ENCODE peak calls at places on chromosomes 2 and 18, in four cellular contexts. M is GM12878, S is GM12891, C is HepG2. I is an unnamed sample.

GRCh38 chr2:233083782-233084181 is 23.6 kb downstream of the INPP5D start:
- DNase-seq in M (no peak), S (no peak), C (no peak), I (no peak)

GRCh38 chr2:72036173-72036545 is 111.5 kb downstream of the CYP26B1 start:
- DNase-seq in M (no peak), S (no peak), C (no peak), I (no peak)

GRCh38 chr18:57519668-57520424 is 66.7 kb downstream of the FECH start:
- DNase-seq in M (no peak), S (no peak), C (no peak), I (no peak)

GRCh38 chr18:67525328-67526110 is 9.0 kb upstream of the DSEL start:
- DNase-seq in M (no peak), S (no peak), C (peak), I (no peak)

GRCh38 chr18:12921178-12921577 is 26.6 kb upstream of the SEH1L start:
- DNase-seq in M (peak), S (no peak), C (peak), I (no peak)

GRCh38 chr18:48296581-48296980 is 112.6 kb downstream of the ZBTB7C start:
- DNase-seq in M (no peak), S (no peak), C (no peak), I (no peak)

GRCh38 chr18:6031442-6031841 is 136.1 kb upstream of the TMEM200C start:
- DNase-seq in M (no peak), S (no peak), C (no peak), I (no peak)

GRCh38 chr2:215028231-215028630 is 110.2 kb downstream of the ABCA12 start:
- DNase-seq in M (no peak), S (no peak), C (no peak), I (no peak)

GRCh38 chr2:223060201-223060825 is 8.3 kb downstream of the KCNE4 start:
- DNase-seq in M (no peak), S (no peak), C (no peak), I (no peak)

GRCh38 chr2:58571181-58571852 is 330.2 kb upstream of the FANCL start:
- DNase-seq in M (peak), S (peak), C (peak), I (no peak)

GRCh38 chr18:44625367-44625766 is 55.3 kb upstream of the SETBP1 start:
- DNase-seq in M (no peak), S (no peak), C (no peak), I (no peak)

GRCh38 chr2:133586978-133587377 is 18.7 kb upstream of the NCKAP5 start:
- DNase-seq in M (no peak), S (no peak), C (no peak), I (no peak)

GRCh38 chr2:14779252-14779651 is 146.7 kb downstream of the LRATD1 start:
- DNase-seq in M (no peak), S (no peak), C (peak), I (no peak)

GRCh38 chr2:40372586-40372985 is 79.3 kb downstream of the SLC8A1 start:
- DNase-seq in M (no peak), S (no peak), C (no peak), I (no peak)

GRCh38 chr2:74554821-74555531 is 456 bp downstream of the DOK1 start:
- DNase-seq in M (no peak), S (no peak), C (no peak), I (no peak)

GRCh38 chr2:128773641-128774319 is 455.1 kb upstream of the HS6ST1 start:
- DNase-seq in M (no peak), S (no peak), C (no peak), I (no peak)

GRCh38 chr18:9335255-9336045 is 877 bp downstream of the TWSG1 start:
- DNase-seq in M (no peak), S (no peak), C (no peak), I (no peak)

GRCh38 chr2:56018202-56018601 is 94.6 kb upstream of the EFEMP1 start:
- DNase-seq in M (no peak), S (no peak), C (no peak), I (no peak)

GRCh38 chr2:42999856-43000241 is 207.5 kb upstream of the HAAO start:
- DNase-seq in M (no peak), S (no peak), C (no peak), I (no peak)

GRCh38 chr2:100542418-100542817 is 20.4 kb upstream of the PDCL3 start:
- DNase-seq in M (no peak), S (no peak), C (no peak), I (no peak)

GRCh38 chr2:215863687-215864086 is 149.7 kb downstream of the MREG start:
- DNase-seq in M (no peak), S (no peak), C (no peak), I (no peak)

GRCh38 chr2:223600056-223600455 is 2.1 kb downstream of the SCG2 start:
- DNase-seq in M (no peak), S (no peak), C (no peak), I (no peak)

GRCh38 chr2:222733846-222734689 is 62.6 kb downstream of the MOGAT1 start:
- DNase-seq in M (no peak), S (no peak), C (peak), I (no peak)

GRCh38 chr18:48634491-48634890 is 95.7 kb downstream of the CTIF start:
- DNase-seq in M (no peak), S (no peak), C (no peak), I (no peak)

GRCh38 chr2:158509928-158510797 is 53.4 kb downstream of the PKP4 start:
- DNase-seq in M (no peak), S (no peak), C (no peak), I (no peak)

GRCh38 chr2:240287496-240288086 is 147.1 kb upstream of the OTOS start:
- DNase-seq in M (no peak), S (no peak), C (no peak), I (no peak)

GRCh38 chr2:223414646-223415045 is 187.5 kb downstream of the SCG2 start:
- DNase-seq in M (no peak), S (no peak), C (no peak), I (no peak)

GRCh38 chr18:49921278-49922037 is 108.1 kb upstream of the ACAA2 start:
- DNase-seq in M (no peak), S (no peak), C (no peak), I (no peak)

GRCh38 chr2:62467475-62468321 is 38.3 kb downstream of the TMEM17 start:
- DNase-seq in M (no peak), S (no peak), C (peak), I (no peak)

GRCh38 chr2:98608962-98609604 is 694 bp downstream of the UNC50 start:
- DNase-seq in M (no peak), S (no peak), C (no peak), I (no peak)

GRCh38 chr2:225006730-225007129 is 35.5 kb downstream of the DOCK10 start:
- DNase-seq in M (no peak), S (no peak), C (no peak), I (no peak)

GRCh38 chr2:144421606-144422510 is 98.1 kb downstream of the ZEB2 start:
- DNase-seq in M (no peak), S (no peak), C (no peak), I (no peak)

GRCh38 chr18:23213200-23213599 is 77.9 kb downstream of the CABLES1 start:
- DNase-seq in M (no peak), S (no peak), C (no peak), I (no peak)

GRCh38 chr2:203869610-203870042 is 2.1 kb downstream of the CTLA4 start:
- DNase-seq in M (no peak), S (no peak), C (no peak), I (no peak)

GRCh38 chr2:205734436-205734835 is 52.1 kb downstream of the NRP2 start:
- DNase-seq in M (no peak), S (no peak), C (peak), I (no peak)

GRCh38 chr2:135727968-135728728 is 13.5 kb upstream of the UBXN4 start:
- DNase-seq in M (no peak), S (no peak), C (peak), I (no peak)

GRCh38 chr18:46324556-46324955 is 220.4 kb downstream of the HAUS1 start:
- DNase-seq in M (no peak), S (no peak), C (no peak), I (no peak)

GRCh38 chr2:234949762-234950434 is 1.9 kb upstream of the SH3BP4 start:
- DNase-seq in M (no peak), S (no peak), C (peak), I (no peak)

GRCh38 chr2:119449526-119449925 is 17.9 kb downstream of the TMEM37 start:
- DNase-seq in M (no peak), S (no peak), C (no peak), I (no peak)

DNA sequence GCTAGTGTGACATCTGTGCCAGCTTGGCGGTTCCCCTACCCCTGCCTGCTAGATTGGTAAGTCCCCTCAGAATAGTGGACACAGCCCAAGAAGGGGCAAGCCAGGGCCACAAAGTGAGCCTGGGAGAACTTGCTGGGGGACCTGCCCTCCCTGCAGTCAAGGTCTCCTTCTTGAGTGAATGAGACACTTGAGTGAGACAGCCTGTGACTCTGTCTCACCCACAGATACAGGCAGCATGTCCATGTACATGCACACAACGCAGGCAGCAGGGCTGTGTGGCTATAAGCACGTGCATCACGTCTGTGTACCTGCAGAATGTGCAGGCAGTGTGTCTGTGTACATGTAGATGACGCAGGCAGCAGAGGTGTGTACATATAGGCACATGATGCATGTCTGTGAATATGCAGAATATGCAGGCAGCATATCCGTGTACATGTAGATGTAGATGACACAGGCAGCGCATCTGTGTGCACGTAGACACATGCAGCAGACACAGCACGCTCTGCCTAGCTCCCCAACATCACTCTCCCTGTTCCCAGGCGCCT is 147.3 kb upstream of the TWIST2 start:
- DNase-seq in M (no peak), S (no peak), C (no peak), I (no peak)
- TF ChIP-seq TAF1 in M (no peak), S (no peak), C (no peak), I (no peak)

DNA sequence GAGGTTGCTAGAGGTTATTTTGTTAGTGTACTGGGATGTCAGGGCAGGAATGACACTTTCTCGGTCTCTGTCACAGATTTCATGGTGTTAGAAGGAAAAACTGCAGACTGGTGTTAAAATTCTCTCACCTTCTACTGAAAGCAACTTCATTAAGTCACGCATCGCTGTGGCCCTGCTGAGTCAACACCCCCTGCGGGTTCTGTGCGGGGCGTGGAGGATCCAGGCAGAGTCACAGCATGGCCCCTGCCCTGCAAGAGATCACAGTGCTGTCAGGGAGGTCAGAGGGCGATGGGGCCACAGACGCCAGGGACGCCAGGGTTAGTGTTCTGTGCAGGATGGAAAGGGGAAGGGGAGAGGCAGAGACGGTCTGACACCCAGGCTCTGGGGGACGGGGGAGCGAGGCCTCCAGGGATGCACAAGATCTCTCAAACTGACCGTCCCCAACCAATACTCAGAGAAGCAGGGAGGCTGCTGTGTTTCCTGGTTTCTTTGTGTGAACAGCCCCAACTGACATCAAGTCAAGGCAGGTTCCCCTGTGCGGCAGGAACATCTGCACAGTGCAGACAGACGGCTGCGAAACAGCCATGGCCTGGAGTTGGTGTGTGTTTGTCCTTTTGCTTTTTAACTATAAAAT is 354.9 kb upstream of the SALL3 start:
- DNase-seq in M (no peak), S (no peak), C (no peak), I (no peak)
- TF ChIP-seq POLR2A in M (no peak), S (no peak), C (no peak), I (no peak)

DNA sequence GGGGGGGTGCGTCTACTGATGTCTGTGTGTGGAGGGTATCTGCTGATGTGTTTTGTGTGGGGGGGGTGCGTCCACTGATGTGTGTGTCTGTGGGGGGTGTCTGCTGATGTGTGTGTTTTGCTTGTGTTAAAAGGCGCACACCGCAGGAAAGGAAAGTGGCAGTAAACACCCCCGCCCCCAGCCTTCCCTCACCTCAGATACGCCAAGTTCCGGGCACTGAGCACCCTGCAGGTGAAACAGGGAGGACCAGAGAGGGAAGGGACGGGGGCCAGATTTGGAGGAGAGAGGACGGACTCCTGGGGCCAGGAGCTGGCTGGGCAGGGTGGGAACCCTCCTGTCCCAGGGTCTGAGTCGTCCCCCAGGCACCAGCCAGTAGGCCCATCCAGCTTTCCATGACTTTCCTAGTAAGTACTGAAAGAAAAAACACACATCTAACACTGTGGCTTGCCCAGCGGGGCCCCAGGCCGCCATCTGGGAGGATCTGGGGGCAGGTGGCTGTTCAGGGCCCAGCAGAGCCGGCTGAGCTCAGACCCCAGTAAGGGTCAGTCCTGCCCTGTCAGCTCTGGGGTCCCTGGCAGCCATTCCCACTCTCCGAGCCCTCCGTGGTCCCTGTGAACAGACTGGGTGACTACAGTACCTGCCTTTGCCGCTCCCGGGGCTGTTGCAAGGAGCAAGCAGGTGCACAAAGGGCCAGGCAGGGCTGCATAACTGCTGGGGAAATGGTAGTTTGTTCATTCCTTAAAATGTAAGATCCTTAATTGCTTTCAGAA is 126.9 kb downstream of the NFATC1 start:
- DNase-seq in M (no peak), S (no peak), C (no peak), I (no peak)
- TF ChIP-seq POLR2AphosphoS5 in M (no peak), S (no peak), C (no peak), I (no peak)

GRCh38 chr2:85002534-85002933 is 31.6 kb downstream of the KCMF1 start:
- DNase-seq in M (no peak), S (no peak), C (no peak), I (no peak)

GRCh38 chr2:84996909-84997308 is 25.9 kb downstream of the KCMF1 start:
- DNase-seq in M (no peak), S (no peak), C (no peak), I (no peak)

GRCh38 chr2:84995826-84996225 is 24.9 kb downstream of the KCMF1 start:
- DNase-seq in M (no peak), S (no peak), C (no peak), I (no peak)

GRCh38 chr2:84999467-85000064 is 28.6 kb downstream of the KCMF1 start:
- DNase-seq in M (no peak), S (no peak), C (no peak), I (no peak)

GRCh38 chr2:85001595-85001994 is 30.6 kb downstream of the KCMF1 start:
- DNase-seq in M (no peak), S (no peak), C (no peak), I (no peak)
- TF ChIP-seq TAF1 in M (no peak), S (no peak), C (no peak), I (no peak)

DNA sequence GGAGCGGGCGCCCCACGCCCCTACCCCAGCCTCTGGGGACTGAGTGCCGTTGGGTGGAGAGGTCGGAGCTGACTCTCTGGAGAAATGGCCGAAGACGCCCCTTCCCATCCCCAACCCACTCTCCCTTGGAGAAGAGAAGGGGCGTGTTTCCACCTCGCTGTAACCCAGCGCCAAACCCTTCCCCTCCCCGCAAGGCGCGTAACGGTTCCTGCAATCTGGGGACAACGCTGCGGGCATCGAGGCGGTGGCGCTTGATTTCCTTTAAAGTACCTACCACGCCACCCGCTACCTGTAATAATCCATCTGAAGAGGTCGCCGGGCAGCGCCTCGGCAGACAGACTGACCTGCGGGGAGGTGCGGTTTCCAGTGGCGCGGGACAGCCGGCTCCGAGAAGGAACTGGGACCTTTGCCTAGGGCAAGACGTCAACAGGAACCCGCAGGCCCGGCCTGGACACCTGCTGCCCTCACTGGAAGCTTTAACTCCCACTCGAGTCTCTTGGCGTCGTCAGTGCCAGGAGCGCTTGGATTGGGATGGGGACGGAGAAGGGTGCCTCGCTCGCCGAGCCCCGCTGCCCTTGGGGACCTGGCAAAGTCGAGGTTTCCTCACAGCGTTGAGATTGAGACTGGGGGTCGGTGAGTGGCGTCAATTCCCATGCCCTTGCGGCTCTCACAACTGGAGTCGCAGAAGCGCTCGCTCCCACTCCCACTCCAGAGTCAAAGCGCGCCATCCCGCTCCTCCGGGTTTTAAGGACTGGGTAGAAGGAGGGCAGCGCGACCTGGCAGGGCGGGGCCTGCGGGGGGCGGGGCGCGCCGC is at the start of gene CYP1B1:
- DNase-seq in M (no peak), S (peak), C (no peak), I (no peak)
- TF ChIP-seq POLR2A in M (no peak), S (peak), C (no peak), I (no peak)

DNA sequence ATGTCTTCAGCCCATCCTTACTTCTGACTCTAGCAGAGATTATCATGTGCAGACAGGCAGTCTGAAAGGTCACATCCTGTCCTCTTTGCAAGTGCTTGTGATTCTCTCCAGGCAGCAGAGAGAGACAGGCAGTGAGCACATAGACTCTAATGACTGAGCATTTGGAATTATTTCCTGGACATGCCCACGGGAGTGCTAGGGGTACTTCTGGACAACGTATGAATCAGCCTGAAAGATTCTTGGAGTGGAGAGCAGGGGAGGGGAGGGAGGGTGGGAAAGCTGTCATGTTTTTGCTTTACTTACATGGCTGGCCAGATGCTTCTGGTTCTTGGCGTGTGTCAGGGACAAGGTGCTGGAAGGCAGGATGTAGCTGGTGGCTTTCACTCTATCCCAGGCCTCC is 150.6 kb downstream of the RIF1 start:
- DNase-seq in M (no peak), S (no peak), C (no peak), I (no peak)
- TF ChIP-seq POLR2AphosphoS5 in M (no peak), S (no peak), C (no peak), I (no peak)

GRCh38 chr2:155151472-155151871 is 453.0 kb downstream of the KCNJ3 start:
- DNase-seq in M (no peak), S (no peak), C (no peak), I (no peak)
- TF ChIP-seq TAF1 in M (no peak), S (no peak), C (no peak), I (no peak)

GRCh38 chr2:69386789-69387734 is at the start of gene GFPT1:
- DNase-seq in M (peak), S (peak), C (peak), I (peak)
- TF ChIP-seq POLR2A in M (peak), S (peak), C (peak), I (peak)

DNA sequence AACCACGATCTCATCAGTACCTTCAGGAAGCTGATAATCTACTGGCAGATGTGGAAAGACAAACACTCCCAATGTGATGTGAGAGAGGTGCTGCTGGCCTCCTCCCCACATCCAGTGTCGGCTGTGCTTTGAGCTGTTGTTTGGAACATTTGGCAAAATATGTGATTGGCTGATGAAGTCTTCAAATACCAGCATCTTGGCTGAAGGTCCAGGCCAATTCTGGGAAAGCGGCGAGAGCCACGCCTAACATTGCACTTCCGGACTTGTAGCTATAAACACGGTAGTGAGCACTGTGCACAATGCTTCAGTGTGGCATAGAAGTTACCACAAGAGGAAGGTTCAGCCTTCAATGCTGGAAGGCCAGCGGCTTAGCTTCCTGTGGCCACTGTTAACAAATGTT is 198.8 kb downstream of the DCDC2C start:
- DNase-seq in M (no peak), S (no peak), C (no peak), I (no peak)
- TF ChIP-seq POLR2AphosphoS5 in M (no peak), S (no peak), C (no peak), I (no peak)